ENCODE peak calls at places on chromosomes 13 and 19, in eight cellular contexts. F is cardiac fibroblast; O is AG09309; J is cardiac muscle cell; G is GM12865; R is naive thymus-derived CD4-positive, alpha-beta T cell; K is keratinocyte; S is fibroblast of villous mesenchyme. U is an unnamed sample.

GRCh38 chr19:12665646-12666304 is 767 bp downstream of the MAN2B1 start:
- DNase-seq in F (no peak), O (no peak), J (no peak), G (peak), R (no peak), K (no peak), S (no peak), U (no peak)

GRCh38 chr19:4896372-4896771 is 6.3 kb downstream of the ARRDC5 start:
- DNase-seq in F (peak), O (no peak), J (no peak), G (no peak), R (no peak), K (no peak), S (peak), U (no peak)

GRCh38 chr19:32464279-32464678 is 58.7 kb downstream of the DPY19L3 start:
- DNase-seq in F (peak), O (no peak), J (no peak), G (peak), R (no peak), K (no peak), S (peak), U (no peak)

GRCh38 chr13:99628442-99628841 is 127.2 kb downstream of the TM9SF2 start:
- DNase-seq in F (no peak), O (no peak), J (no peak), G (no peak), R (no peak), K (no peak), S (no peak), U (no peak)

GRCh38 chr13:62702502-62702901 is 1286.9 kb upstream of the PCDH20 start:
- DNase-seq in F (no peak), O (no peak), J (no peak), G (no peak), R (no peak), K (no peak), S (no peak), U (no peak)

GRCh38 chr13:20401958-20402856 is 123.5 kb downstream of the CRYL1 start:
- DNase-seq in F (peak), O (no peak), J (no peak), G (no peak), R (no peak), K (no peak), S (peak), U (no peak)

GRCh38 chr13:63208811-63209210 is 1793.2 kb upstream of the PCDH20 start:
- DNase-seq in F (no peak), O (no peak), J (no peak), G (no peak), R (no peak), K (no peak), S (no peak), U (no peak)

GRCh38 chr13:21673592-21674270 is 2.9 kb downstream of the FGF9 start:
- DNase-seq in F (peak), O (no peak), J (peak), G (peak), R (peak), K (no peak), S (peak), U (peak)

GRCh38 chr13:30615851-30616311 is 1.8 kb upstream of the USPL1 start:
- DNase-seq in F (peak), O (peak), J (peak), G (peak), R (peak), K (no peak), S (peak), U (peak)

GRCh38 chr13:49840667-49841066 is 48.2 kb upstream of the KPNA3 start:
- DNase-seq in F (no peak), O (no peak), J (no peak), G (no peak), R (no peak), K (no peak), S (no peak), U (no peak)

DNA sequence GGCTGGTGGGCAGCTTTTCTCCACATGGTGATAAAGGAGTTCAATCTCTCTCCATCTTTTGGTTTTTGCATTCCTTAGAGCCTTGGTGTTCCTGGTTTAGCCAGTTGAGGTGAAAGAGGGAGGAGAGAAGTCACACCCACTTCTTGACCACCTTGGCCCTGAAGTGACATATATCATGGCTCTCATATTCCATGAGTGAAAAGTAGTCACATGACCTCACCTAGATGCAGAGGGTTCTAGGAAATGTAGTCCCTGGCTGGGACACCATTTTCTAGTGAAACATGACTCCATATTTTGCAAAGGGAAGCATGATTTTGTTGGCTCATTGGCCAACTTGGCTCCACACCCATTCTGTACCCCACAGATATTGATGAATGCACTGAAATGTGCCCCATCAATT is 16.1 kb downstream of the ADGRE1 start:
- DNase-seq in F (no peak), O (no peak), J (no peak), G (no peak), R (no peak), K (no peak), S (no peak), U (no peak)
- H3K4me3 ChIP-seq in F (no peak), O (no peak), J (no peak), G (no peak), R (no peak), K (no peak), S (no peak), U (no peak)

DNA sequence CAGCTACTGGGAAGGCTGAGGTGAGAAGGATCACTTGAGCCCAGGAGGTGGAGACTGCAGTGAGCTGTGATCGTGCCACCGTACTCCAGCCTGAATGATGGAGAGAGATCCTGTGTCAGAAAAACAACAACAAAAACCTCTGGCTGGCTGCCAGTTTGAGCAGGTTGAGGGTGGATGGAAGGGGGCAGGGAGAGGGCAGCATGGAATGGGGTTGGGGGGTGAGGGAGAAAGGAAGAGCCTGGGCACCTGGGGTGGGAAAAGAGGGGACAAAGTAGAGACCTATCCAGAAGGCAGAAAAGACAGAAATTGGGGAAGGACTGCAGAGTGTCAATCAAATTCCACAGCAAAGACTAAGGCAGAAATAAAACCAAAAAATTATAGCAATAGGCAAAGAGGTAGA is 4.7 kb downstream of the SLC1A5 start:
- DNase-seq in F (no peak), O (no peak), J (no peak), G (no peak), R (no peak), K (no peak), S (no peak), U (no peak)
- H3K4me3 ChIP-seq in F (no peak), O (peak), J (no peak), G (peak), R (no peak), K (peak), S (peak), U (no peak)

GRCh38 chr13:108274718-108275117 is 5.2 kb downstream of the TNFSF13B start:
- DNase-seq in F (no peak), O (no peak), J (no peak), G (no peak), R (no peak), K (no peak), S (no peak), U (no peak)

GRCh38 chr13:108270442-108270841 is 924 bp downstream of the TNFSF13B start:
- DNase-seq in F (no peak), O (no peak), J (peak), G (peak), R (no peak), K (no peak), S (peak), U (no peak)

GRCh38 chr13:108272333-108272732 is 2.8 kb downstream of the TNFSF13B start:
- DNase-seq in F (no peak), O (no peak), J (no peak), G (no peak), R (no peak), K (no peak), S (no peak), U (no peak)

GRCh38 chr13:108278466-108278865 is 8.9 kb downstream of the TNFSF13B start:
- DNase-seq in F (no peak), O (no peak), J (no peak), G (no peak), R (no peak), K (no peak), S (no peak), U (no peak)

GRCh38 chr13:108276060-108276459 is 6.5 kb downstream of the TNFSF13B start:
- DNase-seq in F (peak), O (no peak), J (no peak), G (no peak), R (no peak), K (no peak), S (peak), U (no peak)
- H3K4me3 ChIP-seq in F (no peak), O (no peak), J (no peak), G (no peak), R (no peak), K (no peak), S (no peak), U (no peak)

GRCh38 chr19:2041436-2041685 is 9.7 kb downstream of the MKNK2 start:
- DNase-seq in F (no peak), O (no peak), J (no peak), G (no peak), R (no peak), K (no peak), S (no peak), U (no peak)
- H3K4me3 ChIP-seq in F (no peak), O (no peak), J (peak), G (peak), R (peak), K (peak), S (no peak), U (no peak)

GRCh38 chr19:3360494-3361383 is 5.6 kb upstream of the NFIC start:
- DNase-seq in F (no peak), O (no peak), J (peak), G (peak), R (peak), K (no peak), S (peak), U (peak)

GRCh38 chr19:3364501-3364858 is 1.9 kb upstream of the NFIC start:
- DNase-seq in F (no peak), O (no peak), J (no peak), G (no peak), R (no peak), K (no peak), S (no peak), U (no peak)

GRCh38 chr19:3361384-3362216 is 4.8 kb upstream of the NFIC start:
- DNase-seq in F (no peak), O (no peak), J (no peak), G (no peak), R (no peak), K (no peak), S (no peak), U (no peak)

GRCh38 chr19:3363841-3364500 is 2.4 kb upstream of the NFIC start:
- DNase-seq in F (no peak), O (no peak), J (no peak), G (no peak), R (no peak), K (no peak), S (no peak), U (no peak)

DNA sequence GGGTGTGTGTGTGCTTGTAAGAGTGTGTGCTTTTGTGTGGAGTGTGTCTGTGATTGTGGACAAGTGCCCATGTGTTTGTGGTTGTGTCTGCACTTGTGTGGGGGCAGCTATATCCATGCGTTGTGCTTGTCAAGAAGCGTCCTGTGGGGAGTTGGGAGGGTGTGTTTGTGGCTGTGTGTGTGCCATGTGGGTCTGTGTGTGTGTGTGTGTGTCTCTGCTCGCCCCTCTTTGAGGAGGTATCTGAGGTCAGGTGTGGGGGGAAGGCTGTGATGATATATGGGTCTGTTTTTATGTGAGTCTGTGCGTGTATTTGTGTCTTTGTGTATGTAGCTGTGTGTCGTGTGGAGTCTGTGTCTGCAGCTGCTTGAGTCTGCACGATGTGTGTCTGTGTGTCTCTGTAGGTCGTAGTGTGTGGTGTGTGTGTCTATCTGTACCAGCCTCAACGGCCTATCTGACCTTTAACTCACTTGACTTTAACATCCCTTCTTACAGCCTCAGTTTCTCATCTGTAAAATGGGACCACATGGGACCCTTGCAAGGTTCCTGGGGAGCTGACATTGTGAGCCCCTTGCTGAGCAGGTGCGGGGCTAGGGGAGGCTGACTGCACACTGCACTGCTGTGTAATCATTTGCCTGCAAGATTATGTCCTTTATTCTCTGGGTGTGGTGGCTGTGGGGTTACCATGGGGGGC is 4.0 kb upstream of the NFIC start:
- DNase-seq in F (no peak), O (no peak), J (no peak), G (no peak), R (no peak), K (no peak), S (no peak), U (no peak)
- H3K4me3 ChIP-seq in F (no peak), O (no peak), J (no peak), G (no peak), R (no peak), K (no peak), S (no peak), U (no peak)

GRCh38 chr19:56120371-56121179 is 520 bp downstream of the ZNF787 start:
- DNase-seq in F (peak), O (no peak), J (peak), G (peak), R (peak), K (no peak), S (peak), U (peak)

GRCh38 chr19:56117889-56118288 is 3.2 kb downstream of the ZNF787 start:
- DNase-seq in F (no peak), O (no peak), J (no peak), G (no peak), R (no peak), K (no peak), S (no peak), U (no peak)

GRCh38 chr19:56118666-56119584 is 2.2 kb downstream of the ZNF787 start:
- DNase-seq in F (no peak), O (no peak), J (no peak), G (no peak), R (no peak), K (no peak), S (no peak), U (no peak)

GRCh38 chr19:56120002-56120370 is 1.1 kb downstream of the ZNF787 start:
- DNase-seq in F (no peak), O (no peak), J (no peak), G (no peak), R (no peak), K (no peak), S (no peak), U (no peak)

GRCh38 chr19:56119585-56119978 is 1.5 kb downstream of the ZNF787 start:
- DNase-seq in F (no peak), O (no peak), J (no peak), G (no peak), R (no peak), K (no peak), S (peak), U (no peak)
- H3K4me3 ChIP-seq in F (peak), O (peak), J (peak), G (peak), R (no peak), K (peak), S (peak), U (peak)